ENCODE peak calls at places on chromosomes 12 and 14, in eight cellular contexts. D is BJ; Y is HEK293T; O is psoas muscle; G is activated naive CD8-positive, alpha-beta T cell treated with anti-CD3 and anti-CD28 coated beads, Interleukin-2, amount 50 U/mL, for 24 hours; T is cardiac fibroblast; X is LoVo; V is A549. W is an unnamed sample.
A peak's percentile ranks its signal among the peaks of the same experiment; 100 is the strongest.

GRCh38 chr14:105146181-105146975 is 22.2 kb downstream of the JAG2 start:
- DNase-seq in T (no peak), V (no peak), X (no peak), Y (no peak), G (no peak), O (peak; percentile 40), D (no peak), W (peak; percentile 40)

GRCh38 chr12:94555687-94556086 is 94.7 kb downstream of the TMCC3 start:
- DNase-seq in V (no peak), Y (no peak), T (no peak), D (no peak), O (no peak), X (no peak), G (no peak), W (no peak)

GRCh38 chr12:123141615-123142517 is 9.0 kb downstream of the PITPNM2 start:
- DNase-seq in T (peak; percentile 78), D (peak; percentile 30), Y (no peak), V (peak; percentile 80), G (no peak), X (peak; percentile 35), O (no peak), W (no peak)

GRCh38 chr14:104708606-104709268 is 15.3 kb upstream of the ADSS1 start:
- DNase-seq in V (peak; percentile 81), G (peak; percentile 78), X (peak; percentile 34), T (peak; percentile 62), O (peak; percentile 85), D (no peak), Y (peak; percentile 90), W (peak; percentile 99)

GRCh38 chr14:95375539-95376109 is 55.9 kb upstream of the CLMN start:
- DNase-seq in V (no peak), X (no peak), G (no peak), Y (no peak), D (no peak), T (no peak), O (no peak), W (no peak)

GRCh38 chr14:91464615-91465205 is 45.4 kb downstream of the PPP4R3A start:
- DNase-seq in Y (no peak), O (no peak), X (no peak), T (no peak), G (no peak), D (no peak), V (no peak), W (no peak)

GRCh38 chr12:27650011-27650410 is 46.2 kb upstream of the REP15 start:
- DNase-seq in T (no peak), O (no peak), G (no peak), V (no peak), X (no peak), Y (no peak), D (no peak), W (no peak)

GRCh38 chr14:59297070-59297766 is 108.8 kb downstream of the DAAM1 start:
- DNase-seq in X (no peak), T (no peak), D (no peak), Y (no peak), V (no peak), O (no peak), G (no peak), W (no peak)

GRCh38 chr14:104986487-104987164 is 1.0 kb downstream of the CLBA1 start:
- DNase-seq in T (no peak), G (no peak), Y (no peak), V (no peak), D (no peak), O (peak; percentile 51), X (no peak), W (no peak)